ENCODE peak calls at places on chromosome 15, in six cellular contexts. Q is body of pancreas, H is upper lobe of right lung, S is ovary, W is cardiac muscle cell, D is Panc1. C is an unnamed sample. For H3K4me1, the result is how much of the 10 kb centered on the place peaks cover.

GRCh38 chr15:77547801-77548607 is 84.7 kb downstream of the LINGO1 start:
- DNase-seq in Q (no peak), H (no peak), S (no peak), W (no peak), D (no peak), C (peak)

GRCh38 chr15:101613130-101614000 is 38.8 kb downstream of the TM2D3 start:
- DNase-seq in Q (peak), H (no peak), S (peak), W (peak), D (no peak), C (peak)

GRCh38 chr15:79094611-79095021 is 4.0 kb upstream of the RASGRF1 start:
- DNase-seq in Q (no peak), H (no peak), S (no peak), W (no peak), D (no peak), C (no peak)

GRCh38 chr15:93382196-93382820 is 293.3 kb upstream of the RGMA start:
- DNase-seq in Q (peak), H (no peak), S (no peak), W (no peak), D (no peak), C (no peak)

GRCh38 chr15:31504462-31504839 is 177.8 kb downstream of the KLF13 start:
- DNase-seq in Q (peak), H (no peak), S (no peak), W (no peak), D (no peak), C (no peak)

GRCh38 chr15:91068966-91069365 is 31.1 kb upstream of the SV2B start:
- DNase-seq in Q (no peak), H (no peak), S (no peak), W (no peak), D (no peak), C (no peak)

GRCh38 chr15:90871097-90871715 is 2.8 kb downstream of the FURIN start:
- DNase-seq in Q (no peak), H (peak), S (peak), W (no peak), D (no peak), C (no peak)

GRCh38 chr15:100966997-100967396 is 47.8 kb downstream of the LRRK1 start:
- DNase-seq in Q (no peak), H (no peak), S (no peak), W (no peak), D (no peak), C (no peak)

GRCh38 chr15:89496155-89497098 is at the start of gene RHCG:
- DNase-seq in Q (peak), H (no peak), S (no peak), W (peak), D (no peak), C (peak)

GRCh38 chr15:100156201-100156600 is 185.6 kb downstream of the ADAMTS17 start:
- DNase-seq in Q (no peak), H (no peak), S (no peak), W (no peak), D (no peak), C (no peak)

GRCh38 chr15:62464705-62465104 is 299.6 kb upstream of the C2CD4B start:
- DNase-seq in Q (no peak), H (no peak), S (no peak), W (peak), D (no peak), C (no peak)

GRCh38 chr15:96274698-96275097 is 55.8 kb upstream of the NR2F2 start:
- DNase-seq in Q (no peak), H (no peak), S (no peak), W (no peak), D (no peak), C (no peak)
- H3K4me1 ChIP-seq in Q (under half), H (under half), S (under half), W (under half), D (under half), C (under half)

GRCh38 chr15:69663982-69664381 is 211.4 kb downstream of the RPLP1 start:
- DNase-seq in Q (no peak), H (no peak), S (no peak), W (no peak), D (no peak), C (no peak)
- H3K4me3 ChIP-seq in Q (no peak), H (no peak), S (no peak), W (no peak), D (no peak), C (no peak)

GRCh38 chr15:33282226-33283020 is 28.3 kb upstream of the RYR3 start:
- DNase-seq in Q (no peak), H (no peak), S (no peak), W (no peak), D (no peak), C (no peak)
- TF ChIP-seq CTCF in Q (no peak), H (no peak), S (no peak), W (no peak), D (no peak), C (no peak)

GRCh38 chr15:70486012-70486411 is 277.3 kb downstream of the UACA start:
- DNase-seq in Q (no peak), H (no peak), S (no peak), W (no peak), D (no peak), C (no peak)

GRCh38 chr15:70486451-70487379 is 276.6 kb downstream of the UACA start:
- DNase-seq in Q (no peak), H (peak), S (no peak), W (peak), D (no peak), C (no peak)

GRCh38 chr15:70484993-70485392 is 278.4 kb downstream of the UACA start:
- DNase-seq in Q (no peak), H (no peak), S (no peak), W (no peak), D (no peak), C (no peak)

GRCh38 chr15:70480196-70480856 is 283.0 kb downstream of the UACA start:
- DNase-seq in Q (no peak), H (no peak), S (no peak), W (no peak), D (no peak), C (no peak)

GRCh38 chr15:70483513-70483912 is 279.8 kb downstream of the UACA start:
- DNase-seq in Q (no peak), H (no peak), S (no peak), W (no peak), D (no peak), C (no peak)
- H3K4me1 ChIP-seq in Q (under half), H (under half), S (under half), W (under half), D (under half), C (under half)

GRCh38 chr15:39584266-39584659 is 3.4 kb downstream of the THBS1 start:
- DNase-seq in Q (no peak), H (no peak), S (no peak), W (no peak), D (no peak), C (no peak)
- H3K4me3 ChIP-seq in Q (no peak), H (peak), S (peak), W (no peak), D (no peak), C (peak)

GRCh38 chr15:70576276-70576675 is 187.1 kb downstream of the UACA start:
- DNase-seq in Q (no peak), H (no peak), S (no peak), W (no peak), D (no peak), C (no peak)
- TF ChIP-seq CTCF in Q (no peak), H (no peak), S (no peak), W (no peak), D (no peak), C (no peak)

GRCh38 chr15:59642351-59642750 is 15.0 kb downstream of the GTF2A2 start:
- DNase-seq in Q (no peak), H (no peak), S (no peak), W (peak), D (no peak), C (no peak)

GRCh38 chr15:59644757-59645156 is 12.6 kb downstream of the GTF2A2 start:
- DNase-seq in Q (no peak), H (no peak), S (no peak), W (no peak), D (no peak), C (no peak)

GRCh38 chr15:59647085-59647484 is 10.2 kb downstream of the GTF2A2 start:
- DNase-seq in Q (no peak), H (no peak), S (no peak), W (no peak), D (no peak), C (no peak)

GRCh38 chr15:59649603-59650002 is 7.7 kb downstream of the GTF2A2 start:
- DNase-seq in Q (no peak), H (no peak), S (no peak), W (no peak), D (no peak), C (no peak)

GRCh38 chr15:59646271-59646670 is 11.0 kb downstream of the GTF2A2 start:
- DNase-seq in Q (no peak), H (no peak), S (no peak), W (no peak), D (no peak), C (no peak)
- H3K4me1 ChIP-seq in Q (under half), H (under half), S (under half), W (under half), D (under half), C (under half)

DNA sequence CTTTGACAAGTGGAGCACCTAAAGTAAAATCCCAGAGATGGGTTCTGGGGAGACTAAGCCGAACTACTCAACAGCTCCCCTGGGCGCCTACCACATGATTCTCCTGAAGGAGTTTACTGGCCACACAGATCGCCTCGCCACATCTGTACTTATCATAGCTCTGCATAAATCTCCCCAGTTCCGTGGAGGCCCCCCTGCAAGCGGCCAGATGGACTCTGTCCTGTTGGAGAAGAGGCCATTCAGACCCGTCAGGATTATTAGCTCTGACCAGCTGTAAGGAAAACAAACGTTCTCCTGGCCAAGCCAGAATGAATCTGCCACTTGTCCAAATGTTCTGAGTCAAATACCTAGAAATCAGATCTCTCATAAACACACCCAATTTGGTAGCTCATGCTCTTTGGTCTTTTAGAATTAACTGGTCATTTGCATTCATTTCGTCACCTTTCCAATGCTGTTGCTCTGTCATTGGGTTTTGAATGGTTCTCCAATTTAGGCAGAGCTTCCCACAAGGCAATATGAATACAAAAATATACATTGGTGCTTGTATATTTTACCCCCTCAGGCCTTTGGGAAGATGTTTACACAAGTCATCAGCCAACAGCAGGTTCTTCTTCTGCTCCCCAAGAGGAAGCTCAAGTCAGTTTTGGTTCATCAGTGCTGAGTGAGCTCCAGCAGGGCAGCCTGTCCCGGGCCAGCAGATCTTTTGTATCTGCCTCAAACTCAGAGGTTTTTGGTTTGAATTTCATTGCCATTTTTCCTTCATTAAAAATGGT is 124.5 kb downstream of the THSD4 start:
- DNase-seq in Q (no peak), H (no peak), S (no peak), W (no peak), D (no peak), C (no peak)
- H3K4me3 ChIP-seq in Q (no peak), H (no peak), S (no peak), W (no peak), D (no peak), C (no peak)

GRCh38 chr15:86311568-86312280 is 232.1 kb downstream of the AGBL1 start:
- DNase-seq in Q (no peak), H (no peak), S (no peak), W (no peak), D (no peak), C (no peak)

GRCh38 chr15:86316699-86317378 is 237.2 kb downstream of the AGBL1 start:
- DNase-seq in Q (no peak), H (no peak), S (no peak), W (no peak), D (no peak), C (no peak)

GRCh38 chr15:86316216-86316615 is 236.5 kb downstream of the AGBL1 start:
- DNase-seq in Q (no peak), H (no peak), S (no peak), W (no peak), D (no peak), C (no peak)

GRCh38 chr15:86317379-86317745 is 237.7 kb downstream of the AGBL1 start:
- DNase-seq in Q (no peak), H (no peak), S (no peak), W (no peak), D (no peak), C (no peak)
- TF ChIP-seq CTCF in Q (no peak), H (no peak), S (no peak), W (no peak), D (no peak), C (no peak)